ENCODE peak calls at places on chromosomes 12 and 14, in eight cellular contexts. One of them, this sample, is unnamed.

GRCh38 chr12:92593734-92594402 is 108.9 kb upstream of the PLEKHG7 start:
- DNase-seq in A673: peak; percentile 10
- DNase-seq in fibroblast of lung: peak; percentile 61
- DNase-seq in HCT116: no peak
- DNase-seq in astrocyte: peak; percentile 94
- DNase-seq in DND-41: peak; percentile 80
- DNase-seq in PC-3: peak; percentile 93
- DNase-seq in GM23248: peak; percentile 96
- DNase-seq in this sample: no peak

GRCh38 chr12:19338405-19338804 is 100.9 kb upstream of the AEBP2 start:
- DNase-seq in A673: no peak
- DNase-seq in fibroblast of lung: no peak
- DNase-seq in HCT116: no peak
- DNase-seq in astrocyte: peak; percentile 4
- DNase-seq in DND-41: no peak
- DNase-seq in PC-3: no peak
- DNase-seq in GM23248: peak; percentile 8
- DNase-seq in this sample: no peak

GRCh38 chr12:65524666-65525065 is 246.2 kb downstream of the MSRB3 start:
- DNase-seq in A673: no peak
- DNase-seq in fibroblast of lung: peak; percentile 72
- DNase-seq in HCT116: no peak
- DNase-seq in astrocyte: peak; percentile 94
- DNase-seq in DND-41: no peak
- DNase-seq in PC-3: peak; percentile 54
- DNase-seq in GM23248: peak; percentile 91
- DNase-seq in this sample: no peak

GRCh38 chr12:20212036-20212435 is 156.3 kb upstream of the PDE3A start:
- DNase-seq in A673: peak; percentile 11
- DNase-seq in fibroblast of lung: peak; percentile 75
- DNase-seq in HCT116: no peak
- DNase-seq in astrocyte: peak; percentile 71
- DNase-seq in DND-41: no peak
- DNase-seq in PC-3: no peak
- DNase-seq in GM23248: peak; percentile 15
- DNase-seq in this sample: no peak

GRCh38 chr12:47534695-47535094 is 171.1 kb downstream of the RPAP3 start:
- DNase-seq in A673: peak; percentile 27
- DNase-seq in fibroblast of lung: peak; percentile 7
- DNase-seq in HCT116: no peak
- DNase-seq in astrocyte: peak; percentile 15
- DNase-seq in DND-41: no peak
- DNase-seq in PC-3: peak; percentile 33
- DNase-seq in GM23248: peak; percentile 51
- DNase-seq in this sample: no peak

GRCh38 chr12:19608039-19608438 is 168.7 kb downstream of the AEBP2 start:
- DNase-seq in A673: no peak
- DNase-seq in fibroblast of lung: no peak
- DNase-seq in HCT116: no peak
- DNase-seq in astrocyte: no peak
- DNase-seq in DND-41: no peak
- DNase-seq in PC-3: no peak
- DNase-seq in GM23248: no peak
- DNase-seq in this sample: no peak

GRCh38 chr14:35944847-35945246 is 118.7 kb downstream of the BRMS1L start:
- DNase-seq in A673: peak; percentile 29
- DNase-seq in fibroblast of lung: no peak
- DNase-seq in HCT116: peak; percentile 64
- DNase-seq in astrocyte: no peak
- DNase-seq in DND-41: peak; percentile 29
- DNase-seq in PC-3: peak; percentile 64
- DNase-seq in GM23248: no peak
- DNase-seq in this sample: peak; percentile 43

GRCh38 chr14:54564071-54564798 is 2.7 kb upstream of the SAMD4A start:
- DNase-seq in A673: peak; percentile 67
- DNase-seq in fibroblast of lung: peak; percentile 71
- DNase-seq in HCT116: no peak
- DNase-seq in astrocyte: peak; percentile 27
- DNase-seq in DND-41: no peak
- DNase-seq in PC-3: peak; percentile 86
- DNase-seq in GM23248: peak; percentile 62
- DNase-seq in this sample: peak; percentile 32

DNA sequence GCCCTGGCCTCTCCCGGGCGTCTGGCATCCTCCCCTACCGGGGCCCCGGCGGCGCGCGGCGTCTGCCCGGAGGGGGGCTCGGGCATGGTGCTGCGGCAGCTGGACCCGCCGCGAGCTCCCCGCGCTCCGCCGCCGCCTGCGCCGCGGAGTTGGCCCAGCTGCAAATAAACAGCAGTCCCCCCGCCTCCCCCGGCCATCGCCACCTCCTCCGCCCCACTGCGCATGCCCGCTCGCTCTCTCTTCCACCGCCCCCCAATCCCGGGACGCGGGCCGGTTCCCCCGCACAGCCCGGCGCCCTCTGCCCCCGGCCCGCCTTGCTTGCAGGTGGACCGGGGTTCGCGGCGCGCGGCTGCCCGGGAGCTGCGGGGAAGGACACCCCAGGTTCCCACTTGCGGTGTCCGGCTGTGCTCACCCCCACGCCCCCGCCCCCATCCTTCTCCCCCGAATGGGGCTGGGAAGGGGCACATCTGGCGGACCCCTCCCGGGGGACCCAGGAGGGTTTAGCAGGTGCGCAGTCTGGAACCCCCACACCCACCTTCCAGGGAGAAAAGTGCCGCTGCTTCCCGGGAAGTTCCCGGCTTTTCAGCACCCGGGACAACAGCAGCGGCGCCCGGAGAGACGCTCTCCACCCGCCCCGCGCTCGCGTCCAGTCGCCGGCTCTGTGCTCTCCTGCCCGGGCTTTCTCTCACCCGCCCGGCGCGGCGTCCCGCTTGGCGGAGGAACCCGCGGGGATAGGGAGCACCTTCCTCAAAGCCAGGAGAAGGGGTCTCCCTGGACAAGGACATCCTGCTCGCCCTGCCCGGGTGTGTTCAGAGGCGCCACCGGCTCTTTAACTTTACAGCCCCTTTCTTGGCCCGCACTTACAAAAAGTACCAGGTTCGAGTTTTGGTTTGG is at the start of gene TMTC1:
- DNase-seq in A673: peak; percentile 54
- DNase-seq in fibroblast of lung: peak; percentile 69
- DNase-seq in HCT116: no peak
- DNase-seq in astrocyte: peak; percentile 51
- DNase-seq in DND-41: no peak
- DNase-seq in PC-3: peak; percentile 63
- DNase-seq in GM23248: peak; percentile 87
- DNase-seq in this sample: peak; percentile 92
- TF ChIP-seq EZH2 in A673: peak; percentile 82
- TF ChIP-seq EZH2 in fibroblast of lung: no peak
- TF ChIP-seq EZH2 in HCT116: no peak
- TF ChIP-seq EZH2 in astrocyte: peak; percentile 7
- TF ChIP-seq EZH2 in DND-41: no peak
- TF ChIP-seq EZH2 in PC-3: peak; percentile 95
- TF ChIP-seq EZH2 in GM23248: no peak
- TF ChIP-seq EZH2 in this sample: peak; percentile 52

GRCh38 chr12:62767506-62767905 is 167.4 kb downstream of the PPM1H start:
- DNase-seq in A673: peak; percentile 14
- DNase-seq in fibroblast of lung: no peak
- DNase-seq in HCT116: no peak
- DNase-seq in astrocyte: peak; percentile 79
- DNase-seq in DND-41: no peak
- DNase-seq in PC-3: peak; percentile 54
- DNase-seq in GM23248: peak; percentile 86
- DNase-seq in this sample: no peak
- TF ChIP-seq EZH2 in A673: no peak
- TF ChIP-seq EZH2 in fibroblast of lung: no peak
- TF ChIP-seq EZH2 in HCT116: no peak
- TF ChIP-seq EZH2 in astrocyte: no peak
- TF ChIP-seq EZH2 in DND-41: no peak
- TF ChIP-seq EZH2 in PC-3: no peak
- TF ChIP-seq EZH2 in GM23248: no peak
- TF ChIP-seq EZH2 in this sample: no peak

DNA sequence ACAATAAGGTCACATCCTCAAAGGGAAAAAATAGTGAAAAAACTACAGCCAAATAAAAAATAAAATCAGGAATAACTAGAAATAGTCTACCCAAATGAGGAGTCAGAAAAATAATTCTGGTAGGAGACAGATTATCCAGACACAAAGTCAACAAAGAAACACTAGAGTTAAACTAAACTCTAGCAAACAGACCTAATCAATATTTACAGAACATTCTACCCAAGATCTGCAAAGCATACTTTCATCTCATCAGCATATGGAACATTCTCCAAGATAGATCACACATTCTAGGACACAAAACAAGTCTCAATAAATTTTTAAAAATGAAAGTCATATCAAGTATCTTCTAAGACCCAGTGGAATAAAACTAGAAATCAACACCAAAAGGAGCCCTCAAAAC is 20.4 kb upstream of the TSPAN8 start:
- DNase-seq in A673: no peak
- DNase-seq in fibroblast of lung: no peak
- DNase-seq in HCT116: no peak
- DNase-seq in astrocyte: no peak
- DNase-seq in DND-41: no peak
- DNase-seq in PC-3: no peak
- DNase-seq in GM23248: no peak
- DNase-seq in this sample: no peak
- TF ChIP-seq EZH2 in A673: no peak
- TF ChIP-seq EZH2 in fibroblast of lung: no peak
- TF ChIP-seq EZH2 in HCT116: no peak
- TF ChIP-seq EZH2 in astrocyte: no peak
- TF ChIP-seq EZH2 in DND-41: no peak
- TF ChIP-seq EZH2 in PC-3: no peak
- TF ChIP-seq EZH2 in GM23248: no peak
- TF ChIP-seq EZH2 in this sample: no peak

GRCh38 chr12:3298603-3299002 is 192.4 kb upstream of the PRMT8 start:
- DNase-seq in A673: no peak
- DNase-seq in fibroblast of lung: no peak
- DNase-seq in HCT116: no peak
- DNase-seq in astrocyte: no peak
- DNase-seq in DND-41: no peak
- DNase-seq in PC-3: no peak
- DNase-seq in GM23248: no peak
- DNase-seq in this sample: no peak
- TF ChIP-seq EZH2 in A673: no peak
- TF ChIP-seq EZH2 in fibroblast of lung: no peak
- TF ChIP-seq EZH2 in HCT116: no peak
- TF ChIP-seq EZH2 in astrocyte: no peak
- TF ChIP-seq EZH2 in DND-41: no peak
- TF ChIP-seq EZH2 in PC-3: no peak
- TF ChIP-seq EZH2 in GM23248: no peak
- TF ChIP-seq EZH2 in this sample: no peak

GRCh38 chr12:57235728-57236131 is 6.2 kb downstream of the SHMT2 start:
- DNase-seq in A673: no peak
- DNase-seq in fibroblast of lung: no peak
- DNase-seq in HCT116: no peak
- DNase-seq in astrocyte: no peak
- DNase-seq in DND-41: no peak
- DNase-seq in PC-3: no peak
- DNase-seq in GM23248: no peak
- DNase-seq in this sample: no peak

GRCh38 chr12:57237653-57237951 is 8.1 kb downstream of the SHMT2 start:
- DNase-seq in A673: no peak
- DNase-seq in fibroblast of lung: no peak
- DNase-seq in HCT116: no peak
- DNase-seq in astrocyte: no peak
- DNase-seq in DND-41: no peak
- DNase-seq in PC-3: peak; percentile 39
- DNase-seq in GM23248: no peak
- DNase-seq in this sample: no peak

GRCh38 chr12:57236224-57236924 is 6.9 kb downstream of the SHMT2 start:
- DNase-seq in A673: no peak
- DNase-seq in fibroblast of lung: no peak
- DNase-seq in HCT116: no peak
- DNase-seq in astrocyte: no peak
- DNase-seq in DND-41: no peak
- DNase-seq in PC-3: no peak
- DNase-seq in GM23248: peak; percentile 40
- DNase-seq in this sample: peak; percentile 84

GRCh38 chr12:57237952-57238853 is 8.7 kb downstream of the SHMT2 start:
- DNase-seq in A673: peak; percentile 65
- DNase-seq in fibroblast of lung: peak; percentile 23
- DNase-seq in HCT116: no peak
- DNase-seq in astrocyte: no peak
- DNase-seq in DND-41: no peak
- DNase-seq in PC-3: no peak
- DNase-seq in GM23248: peak; percentile 58
- DNase-seq in this sample: peak; percentile 76

GRCh38 chr12:57236925-57237652 is 7.6 kb downstream of the SHMT2 start:
- DNase-seq in A673: no peak
- DNase-seq in fibroblast of lung: peak; percentile 55
- DNase-seq in HCT116: no peak
- DNase-seq in astrocyte: no peak
- DNase-seq in DND-41: no peak
- DNase-seq in PC-3: no peak
- DNase-seq in GM23248: peak; percentile 64
- DNase-seq in this sample: no peak
- TF ChIP-seq EZH2 in A673: no peak
- TF ChIP-seq EZH2 in fibroblast of lung: no peak
- TF ChIP-seq EZH2 in HCT116: no peak
- TF ChIP-seq EZH2 in astrocyte: no peak
- TF ChIP-seq EZH2 in DND-41: no peak
- TF ChIP-seq EZH2 in PC-3: no peak
- TF ChIP-seq EZH2 in GM23248: no peak
- TF ChIP-seq EZH2 in this sample: no peak

GRCh38 chr14:59868021-59868420 is 2.6 kb downstream of the RTN1 start:
- DNase-seq in A673: no peak
- DNase-seq in fibroblast of lung: no peak
- DNase-seq in HCT116: no peak
- DNase-seq in astrocyte: no peak
- DNase-seq in DND-41: no peak
- DNase-seq in PC-3: no peak
- DNase-seq in GM23248: no peak
- DNase-seq in this sample: no peak

GRCh38 chr14:59870277-59871165 is at the start of gene RTN1:
- DNase-seq in A673: peak; percentile 74
- DNase-seq in fibroblast of lung: peak; percentile 34
- DNase-seq in HCT116: no peak
- DNase-seq in astrocyte: peak; percentile 33
- DNase-seq in DND-41: no peak
- DNase-seq in PC-3: peak; percentile 81
- DNase-seq in GM23248: peak; percentile 53
- DNase-seq in this sample: peak; percentile 87

GRCh38 chr14:59869381-59870255 is 958 bp downstream of the RTN1 start:
- DNase-seq in A673: no peak
- DNase-seq in fibroblast of lung: no peak
- DNase-seq in HCT116: no peak
- DNase-seq in astrocyte: no peak
- DNase-seq in DND-41: no peak
- DNase-seq in PC-3: no peak
- DNase-seq in GM23248: peak; percentile 4
- DNase-seq in this sample: peak; percentile 69

DNA sequence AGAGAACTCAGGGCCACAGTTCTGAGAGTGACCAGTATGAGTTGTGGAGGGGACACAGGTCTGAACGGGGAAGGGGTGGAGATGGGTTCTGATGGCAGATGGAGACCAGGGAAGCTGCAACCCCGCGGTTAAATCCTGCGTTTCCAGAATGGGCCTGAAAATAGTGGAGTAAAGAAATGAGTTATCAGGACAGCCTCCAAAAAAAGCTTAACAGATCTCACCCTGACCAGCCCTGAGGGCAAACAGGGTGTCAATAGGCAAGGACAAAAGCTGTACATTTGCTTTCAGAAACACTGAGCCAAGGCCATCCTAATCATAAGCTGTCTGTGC is 555 bp upstream of the RTN1 start:
- DNase-seq in A673: no peak
- DNase-seq in fibroblast of lung: no peak
- DNase-seq in HCT116: no peak
- DNase-seq in astrocyte: no peak
- DNase-seq in DND-41: no peak
- DNase-seq in PC-3: no peak
- DNase-seq in GM23248: no peak
- DNase-seq in this sample: no peak
- TF ChIP-seq EZH2 in A673: no peak
- TF ChIP-seq EZH2 in fibroblast of lung: no peak
- TF ChIP-seq EZH2 in HCT116: no peak
- TF ChIP-seq EZH2 in astrocyte: no peak
- TF ChIP-seq EZH2 in DND-41: no peak
- TF ChIP-seq EZH2 in PC-3: no peak
- TF ChIP-seq EZH2 in GM23248: no peak
- TF ChIP-seq EZH2 in this sample: no peak